ENCODE peak calls at places on chromosomes 7 and 10, in ten cellular contexts. Y is Peyer's patch, L is DND-41, D is endothelial cell, M is coronary artery, X is AG09319, A is Panc1, P is brain microvascular endothelial cell, K is testis, E is WTC11. V is an unnamed sample.

GRCh38 chr7:2820508-2820934 is 23.6 kb downstream of the GNA12 start:
- DNase-seq in M (peak; percentile 88), L (no peak), E (no peak), Y (no peak), A (peak; percentile 82), X (peak; percentile 78), P (peak; percentile 98), K (peak; percentile 70), D (no peak), V (no peak)

GRCh38 chr7:12812111-12812510 is 124.7 kb downstream of the ARL4A start:
- DNase-seq in P (no peak), M (no peak), K (no peak), A (no peak), L (no peak), D (no peak), E (no peak), X (no peak), Y (no peak), V (no peak)

GRCh38 chr7:120733143-120733542 is 124.8 kb downstream of the TSPAN12 start:
- DNase-seq in E (no peak), D (no peak), M (no peak), A (no peak), P (peak; percentile 84), L (no peak), Y (no peak), K (no peak), X (no peak), V (no peak)

GRCh38 chr7:111424768-111425167 is 137.5 kb downstream of the IMMP2L start:
- DNase-seq in P (peak; percentile 4), M (no peak), E (no peak), X (no peak), D (no peak), Y (no peak), L (no peak), K (no peak), A (peak; percentile 18), V (no peak)

GRCh38 chr10:58431903-58432302 is 46.7 kb downstream of the TFAM start:
- DNase-seq in Y (no peak), E (no peak), D (no peak), L (no peak), A (no peak), K (no peak), X (no peak), P (no peak), M (no peak), V (no peak)

GRCh38 chr7:44966731-44967538 is 11.9 kb downstream of the MYO1G start:
- DNase-seq in D (no peak), A (no peak), M (peak; percentile 72), P (no peak), X (no peak), Y (no peak), K (no peak), E (no peak), L (no peak), V (no peak)

GRCh38 chr10:3850999-3851937 is 66.3 kb upstream of the KLF6 start:
- DNase-seq in D (no peak), E (no peak), Y (no peak), K (no peak), L (no peak), P (peak; percentile 80), X (no peak), M (no peak), A (peak; percentile 88), V (no peak)

GRCh38 chr7:93148135-93148534 is at the start of gene SAMD9L:
- DNase-seq in X (no peak), M (no peak), P (no peak), E (no peak), K (no peak), L (peak; percentile 31), A (no peak), D (no peak), Y (no peak), V (peak; percentile 32)

GRCh38 chr10:112565434-112566053 is 118.5 kb downstream of the VTI1A start:
- DNase-seq in K (peak; percentile 59), D (peak; percentile 67), L (peak; percentile 52), Y (no peak), A (peak; percentile 69), E (peak; percentile 28), P (peak; percentile 85), X (peak; percentile 40), M (no peak), V (peak; percentile 27)

GRCh38 chr10:32104622-32105509 is 48.6 kb upstream of the KIF5B start:
- DNase-seq in K (no peak), D (no peak), X (no peak), A (no peak), Y (no peak), E (no peak), L (no peak), P (peak; percentile 1), M (no peak), V (no peak)

GRCh38 chr7:82312646-82313045 is 130.9 kb downstream of the CACNA2D1 start:
- DNase-seq in D (no peak), M (no peak), A (no peak), K (no peak), L (no peak), P (no peak), Y (no peak), E (peak; percentile 18), X (no peak), V (no peak)

GRCh38 chr7:27948856-27949255 is 208.9 kb downstream of the TAX1BP1 start:
- DNase-seq in A (no peak), L (no peak), K (no peak), Y (no peak), P (no peak), M (no peak), X (no peak), D (no peak), E (no peak), V (no peak)

GRCh38 chr7:100124301-100125229 is 2.2 kb upstream of the MBLAC1 start:
- DNase-seq in P (no peak), L (no peak), A (no peak), M (no peak), X (no peak), K (no peak), D (no peak), Y (no peak), E (no peak), V (no peak)

GRCh38 chr7:44631458-44632115 is 25.2 kb downstream of the OGDH start:
- DNase-seq in X (no peak), M (no peak), Y (no peak), D (no peak), E (peak; percentile 23), P (no peak), L (no peak), A (no peak), K (no peak), V (no peak)

GRCh38 chr7:137964824-137965545 is 36.9 kb downstream of the CREB3L2 start:
- DNase-seq in E (no peak), L (no peak), K (no peak), M (no peak), P (no peak), X (no peak), Y (no peak), D (no peak), A (no peak), V (no peak)

GRCh38 chr7:137968890-137969289 is 33.0 kb downstream of the CREB3L2 start:
- DNase-seq in A (no peak), M (no peak), Y (no peak), X (no peak), L (no peak), E (no peak), K (no peak), D (no peak), P (no peak), V (no peak)

GRCh38 chr7:137967143-137968018 is 34.5 kb downstream of the CREB3L2 start:
- DNase-seq in D (no peak), E (no peak), Y (no peak), X (no peak), A (no peak), P (peak; percentile 65), M (no peak), L (no peak), K (no peak), V (no peak)

GRCh38 chr7:137966636-137967142 is 35.2 kb downstream of the CREB3L2 start:
- DNase-seq in E (no peak), Y (no peak), D (no peak), A (no peak), M (no peak), L (no peak), X (no peak), P (no peak), K (no peak), V (no peak)

GRCh38 chr7:137965942-137966624 is 35.8 kb downstream of the CREB3L2 start:
- DNase-seq in K (no peak), D (no peak), M (no peak), A (no peak), P (no peak), X (no peak), E (no peak), L (no peak), Y (no peak), V (no peak)
- TF ChIP-seq CTCF in K (no peak), D (no peak), M (no peak), A (no peak), P (peak; percentile 52), X (peak; percentile 5), E (no peak), L (no peak), Y (no peak), V (no peak)

DNA sequence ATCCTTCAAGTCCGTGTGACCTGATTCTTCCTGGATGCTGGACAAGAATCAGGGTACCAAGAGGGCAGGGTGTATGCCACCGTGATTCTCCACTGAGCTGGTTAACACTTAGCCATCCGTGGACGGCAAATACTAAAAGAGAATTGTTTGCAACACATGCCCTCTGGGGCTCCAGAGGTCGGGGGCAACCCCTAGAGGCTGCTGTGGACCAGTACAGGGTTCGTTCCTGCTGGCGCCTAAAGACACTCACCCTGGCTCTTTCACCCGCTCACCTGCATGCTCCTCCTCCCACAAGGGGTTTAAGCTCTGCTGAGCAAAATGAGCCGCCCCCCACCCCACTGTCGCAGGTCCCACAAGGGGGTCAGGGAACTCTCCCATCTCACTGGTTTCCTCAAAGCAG is 148.7 kb upstream of the ITGB1 start:
- DNase-seq in E (peak; percentile 54), A (no peak), D (no peak), M (no peak), K (no peak), Y (no peak), L (no peak), X (no peak), P (no peak), V (no peak)
- TF ChIP-seq CTCF in E (no peak), A (no peak), D (no peak), M (no peak), K (no peak), Y (no peak), L (peak; percentile 16), X (no peak), P (no peak), V (no peak)

DNA sequence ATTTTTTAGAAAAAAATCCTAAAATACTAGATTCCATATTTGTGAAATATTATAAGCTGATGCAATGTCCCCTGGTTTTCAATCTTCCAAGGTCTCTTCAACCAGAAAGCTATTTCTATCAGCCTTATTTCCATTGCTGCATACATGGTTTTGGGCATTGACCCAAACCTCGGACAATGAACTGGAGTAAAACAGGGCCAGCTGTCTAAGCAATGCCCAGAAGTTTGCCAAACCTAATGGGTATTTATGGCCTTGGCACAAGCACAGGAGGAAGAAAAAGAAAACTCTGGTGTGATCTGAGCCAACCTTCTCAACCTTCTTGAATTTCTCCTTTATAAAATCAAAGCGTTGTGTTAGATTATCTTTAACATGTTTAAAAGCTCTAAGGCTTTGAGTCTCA is 402.3 kb downstream of the DNAJB9 start:
- DNase-seq in E (no peak), A (no peak), X (no peak), P (no peak), L (no peak), D (no peak), M (no peak), Y (no peak), K (no peak), V (no peak)
- TF ChIP-seq CTCF in E (no peak), A (no peak), X (no peak), P (no peak), L (no peak), D (no peak), M (no peak), Y (no peak), K (no peak), V (no peak)

GRCh38 chr10:126387041-126387908 is 1.0 kb downstream of the ADAM12 start:
- DNase-seq in P (peak; percentile 83), M (no peak), X (no peak), L (no peak), D (peak; percentile 79), E (peak; percentile 80), Y (peak; percentile 68), K (peak; percentile 86), A (no peak), V (peak; percentile 27)
- TF ChIP-seq CTCF in P (peak; percentile 92), M (peak; percentile 60), X (peak; percentile 86), L (no peak), D (peak; percentile 70), E (peak; percentile 67), Y (peak; percentile 65), K (peak; percentile 80), A (peak; percentile 84), V (no peak)

V was measured in GM13976.